ENCODE peak calls at places on chromosomes 3 and 15, in ten cellular contexts. W is NCI-H460; X is ascending aorta; B is HAP-1; N is progenitor cell of endocrine pancreas; V is uterus; I is fibroblast of pulmonary artery; U is right atrium auricular region; G is NCI-H526; D is stimulated activated CD4-positive, alpha-beta T cell treated with anti-CD3 and anti-CD28 coated beads, Interleukin-2, amount 100 ng/mL, for 48 hours. A is an unnamed sample.

GRCh38 chr15:69742361-69742760 is 289.7 kb downstream of the RPLP1 start:
- DNase-seq in W (no peak), X (no peak), B (no peak), N (no peak), V (no peak), I (no peak), U (no peak), G (no peak), D (no peak), A (no peak)

GRCh38 chr3:98885851-98886250 is 15.6 kb downstream of the DCBLD2 start:
- DNase-seq in W (no peak), X (no peak), B (no peak), N (no peak), V (no peak), I (no peak), U (no peak), G (no peak), D (no peak), A (no peak)

GRCh38 chr3:12182687-12183441 is 24.2 kb upstream of the TIMP4 start:
- DNase-seq in W (no peak), X (no peak), B (no peak), N (no peak), V (no peak), I (no peak), U (peak; percentile 49), G (no peak), D (no peak), A (no peak)

GRCh38 chr3:63979093-63979492 is 44.2 kb downstream of the PSMD6 start:
- DNase-seq in W (no peak), X (no peak), B (no peak), N (no peak), V (no peak), I (peak; percentile 78), U (no peak), G (no peak), D (no peak), A (no peak)

GRCh38 chr3:46970391-46971091 is 6.0 kb downstream of the CCDC12 start:
- DNase-seq in W (no peak), X (no peak), B (no peak), N (no peak), V (no peak), I (no peak), U (no peak), G (no peak), D (no peak), A (no peak)

GRCh38 chr3:168933614-168934013 is 729.9 kb downstream of the MECOM start:
- DNase-seq in W (no peak), X (no peak), B (no peak), N (no peak), V (no peak), I (peak; percentile 14), U (no peak), G (no peak), D (no peak), A (no peak)

GRCh38 chr15:39580630-39581500 is at the start of gene THBS1:
- DNase-seq in W (no peak), X (peak; percentile 57), B (peak; percentile 58), N (peak; percentile 82), V (peak; percentile 94), I (peak; percentile 97), U (peak; percentile 95), G (peak; percentile 27), D (peak; percentile 29), A (peak; percentile 91)

GRCh38 chr15:89526181-89526580 is 29.8 kb upstream of the RHCG start:
- DNase-seq in W (no peak), X (no peak), B (no peak), N (no peak), V (no peak), I (no peak), U (no peak), G (no peak), D (no peak), A (no peak)

GRCh38 chr3:113055201-113055600 is 64.4 kb downstream of the GTPBP8 start:
- DNase-seq in W (no peak), X (no peak), B (no peak), N (no peak), V (no peak), I (no peak), U (no peak), G (no peak), D (no peak), A (no peak)

GRCh38 chr15:70206668-70207067 is 109.0 kb upstream of the TLE3 start:
- DNase-seq in W (no peak), X (no peak), B (no peak), N (no peak), V (no peak), I (no peak), U (no peak), G (no peak), D (no peak), A (no peak)

GRCh38 chr3:45537596-45537959 is 57.0 kb upstream of the LIMD1 start:
- DNase-seq in W (no peak), X (no peak), B (no peak), N (no peak), V (no peak), I (no peak), U (no peak), G (no peak), D (no peak), A (no peak)

GRCh38 chr15:87207945-87208580 is 1048.5 kb downstream of the NTRK3 start:
- DNase-seq in W (no peak), X (no peak), B (no peak), N (no peak), V (no peak), I (peak; percentile 31), U (no peak), G (no peak), D (no peak), A (no peak)

GRCh38 chr15:25762015-25762662 is 101.0 kb downstream of the ATP10A start:
- DNase-seq in W (no peak), X (no peak), B (no peak), N (no peak), V (no peak), I (no peak), U (peak; percentile 56), G (no peak), D (no peak), A (no peak)

GRCh38 chr3:65483475-65483874 is 555.2 kb downstream of the MAGI1 start:
- DNase-seq in W (no peak), X (no peak), B (no peak), N (no peak), V (peak; percentile 22), I (peak; percentile 41), U (peak; percentile 65), G (peak; percentile 31), D (no peak), A (no peak)

GRCh38 chr3:17753271-17753992 is 11.0 kb upstream of the TBC1D5 start:
- DNase-seq in W (no peak), X (no peak), B (no peak), N (no peak), V (no peak), I (peak; percentile 61), U (no peak), G (no peak), D (no peak), A (no peak)

A was measured in neuronal stem cell.